ENCODE peak calls at places on chromosomes 1 and 21, in four cellular contexts. X, B, N and R are unnamed samples.

GRCh38 chr1:4268262-4268889 is 368.3 kb upstream of the C1orf174 start:
- DNase-seq in X (no peak), B (no peak), N (no peak), R (no peak)

GRCh38 chr1:111937147-111937725 is 52.2 kb downstream of the KCND3 start:
- DNase-seq in X (no peak), B (no peak), N (no peak), R (no peak)

GRCh38 chr1:25609921-25610320 is 6.7 kb upstream of the MAN1C1 start:
- DNase-seq in X (no peak), B (no peak), N (no peak), R (no peak)

GRCh38 chr1:240611619-240612490 is at the start of gene GREM2:
- DNase-seq in X (peak; percentile 40), B (peak; percentile 97), N (peak; percentile 21), R (peak; percentile 96)

GRCh38 chr1:246513619-246514343 is 6.7 kb upstream of the SMYD3 start:
- DNase-seq in X (no peak), B (no peak), N (no peak), R (no peak)

GRCh38 chr1:213994888-213995287 is 7.1 kb downstream of the PROX1 start:
- DNase-seq in X (no peak), B (no peak), N (no peak), R (no peak)

GRCh38 chr1:112359961-112360767 is 35.9 kb upstream of the CTTNBP2NL start:
- DNase-seq in X (no peak), B (peak; percentile 75), N (peak; percentile 75), R (peak; percentile 67)

GRCh38 chr1:43545686-43546387 is 15.2 kb downstream of the PTPRF start:
- DNase-seq in X (peak; percentile 41), B (no peak), N (peak; percentile 55), R (no peak)

GRCh38 chr1:233406339-233406960 is 78.9 kb downstream of the MAP3K21 start:
- DNase-seq in X (no peak), B (peak; percentile 20), N (no peak), R (no peak)

GRCh38 chr1:38817958-38818705 is 41.4 kb downstream of the RRAGC start:
- DNase-seq in X (no peak), B (no peak), N (peak; percentile 36), R (no peak)

GRCh38 chr1:100340494-100340893 is 11.8 kb upstream of the CDC14A start:
- DNase-seq in X (no peak), B (no peak), N (no peak), R (no peak)

GRCh38 chr1:54283997-54284385 is 84.0 kb downstream of the MRPL37 start:
- DNase-seq in X (no peak), B (no peak), N (no peak), R (no peak)

GRCh38 chr21:38733973-38734546 is 71.7 kb upstream of the ETS2 start:
- DNase-seq in X (peak; percentile 84), B (peak; percentile 66), N (peak; percentile 87), R (no peak)

GRCh38 chr1:17982197-17982596 is 125.4 kb upstream of the IGSF21 start:
- DNase-seq in X (no peak), B (no peak), N (no peak), R (no peak)

GRCh38 chr1:119966020-119966419 is 69.7 kb upstream of the ADAM30 start:
- DNase-seq in X (no peak), B (peak; percentile 82), N (no peak), R (peak; percentile 38)

GRCh38 chr1:61481313-61481712 is 243.6 kb downstream of the TM2D1 start:
- DNase-seq in X (peak; percentile 94), B (no peak), N (no peak), R (no peak)

GRCh38 chr1:206864939-206865671 is at the start of gene IL20:
- DNase-seq in X (peak; percentile 98), B (peak; percentile 45), N (peak; percentile 84), R (peak; percentile 50)

GRCh38 chr1:193558491-193559028 is 372.1 kb upstream of the B3GALT2 start:
- DNase-seq in X (peak; percentile 66), B (peak; percentile 91), N (no peak), R (no peak)

GRCh38 chr1:167617100-167617949 is 12.7 kb upstream of the RCSD1 start:
- DNase-seq in X (no peak), B (peak; percentile 66), N (peak; percentile 30), R (no peak)

GRCh38 chr1:94596260-94596659 is 54.7 kb upstream of the F3 start:
- DNase-seq in X (no peak), B (no peak), N (no peak), R (no peak)

GRCh38 chr1:212290608-212291007 is 5.4 kb downstream of the PPP2R5A start:
- DNase-seq in X (peak; percentile 69), B (peak; percentile 40), N (no peak), R (no peak)

GRCh38 chr1:214303538-214303937 is 22.6 kb downstream of the SMYD2 start:
- DNase-seq in X (no peak), B (peak; percentile 66), N (no peak), R (no peak)

GRCh38 chr1:205071801-205072200 is 12.5 kb downstream of the TMEM81 start:
- DNase-seq in X (no peak), B (no peak), N (no peak), R (no peak)

GRCh38 chr1:162973381-162973795 is 95.8 kb upstream of the RGS4 start:
- DNase-seq in X (peak; percentile 56), B (peak; percentile 96), N (no peak), R (peak; percentile 90)

GRCh38 chr1:154353460-154353904 is 28.2 kb downstream of the ATP8B2 start:
- DNase-seq in X (peak; percentile 58), B (peak; percentile 42), N (no peak), R (no peak)

GRCh38 chr1:101587749-101588148 is 350.9 kb downstream of the S1PR1 start:
- DNase-seq in X (no peak), B (peak; percentile 66), N (peak; percentile 17), R (no peak)

GRCh38 chr1:201539561-201540404 is 856 bp downstream of the NAV1 start:
- DNase-seq in X (peak; percentile 33), B (peak; percentile 77), N (peak; percentile 71), R (no peak)

GRCh38 chr1:31704261-31705079 is 653 bp upstream of the COL16A1 start:
- DNase-seq in X (peak; percentile 37), B (peak; percentile 78), N (peak; percentile 34), R (no peak)

GRCh38 chr1:39788758-39789570 is at the start of gene BMP8B:
- DNase-seq in X (peak; percentile 75), B (no peak), N (peak; percentile 55), R (no peak)

GRCh38 chr1:1060281-1061000 is 13.7 kb downstream of the RNF223 start:
- DNase-seq in X (no peak), B (no peak), N (no peak), R (no peak)

GRCh38 chr1:41515131-41515678 is 30.7 kb upstream of the EDN2 start:
- DNase-seq in X (peak; percentile 96), B (no peak), N (no peak), R (no peak)

GRCh38 chr1:64948905-64949833 is 17.2 kb downstream of the JAK1 start:
- DNase-seq in X (peak; percentile 59), B (no peak), N (no peak), R (no peak)

GRCh38 chr1:213570487-213570886 is 417.3 kb upstream of the PROX1 start:
- DNase-seq in X (no peak), B (no peak), N (no peak), R (no peak)

GRCh38 chr1:98749152-98749756 is 87.7 kb downstream of the SNX7 start:
- DNase-seq in X (peak; percentile 65), B (peak; percentile 7), N (no peak), R (no peak)
- TF ChIP-seq CTCF in X (peak; percentile 73), B (peak; percentile 52), N (peak; percentile 35), R (peak; percentile 27)

DNA sequence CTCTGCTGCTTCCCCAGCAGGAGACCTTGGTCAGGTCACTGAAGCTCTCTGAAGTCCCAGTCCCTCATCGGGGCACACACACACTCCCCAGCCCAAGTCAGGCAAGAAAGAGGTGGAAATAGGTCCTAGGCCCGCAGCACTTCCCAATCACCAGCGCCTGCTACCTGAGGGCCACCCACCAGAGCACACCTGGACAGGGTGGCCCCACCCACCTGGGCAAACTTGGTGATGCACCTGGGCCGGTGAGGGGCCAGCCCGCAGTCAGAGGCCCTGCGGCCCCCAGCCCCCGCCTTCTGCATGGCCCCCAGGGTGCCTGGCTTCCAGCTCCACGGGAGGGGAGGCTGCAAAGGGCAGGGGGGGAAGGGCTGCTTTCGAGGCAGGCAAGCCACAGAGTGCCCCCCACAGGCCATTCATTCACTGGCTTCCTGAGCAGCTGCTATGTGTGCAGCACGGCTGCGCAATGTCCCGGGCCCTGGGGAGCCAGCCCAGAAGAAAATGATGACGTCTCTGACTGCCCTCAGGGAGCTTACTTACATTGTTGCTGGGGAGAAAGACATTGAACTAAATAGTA is 4.7 kb downstream of the SH2D5 start:
- DNase-seq in X (no peak), B (no peak), N (no peak), R (no peak)
- TF ChIP-seq CTCF in X (peak; percentile 37), B (peak; percentile 14), N (no peak), R (no peak)

GRCh38 chr1:209326876-209327275 is 256.6 kb upstream of the CAMK1G start:
- DNase-seq in X (no peak), B (peak; percentile 11), N (no peak), R (no peak)

GRCh38 chr1:209323743-209324142 is 259.8 kb upstream of the CAMK1G start:
- DNase-seq in X (peak; percentile 80), B (no peak), N (no peak), R (no peak)

GRCh38 chr1:209326096-209326495 is 257.4 kb upstream of the CAMK1G start:
- DNase-seq in X (no peak), B (no peak), N (no peak), R (no peak)

GRCh38 chr1:209325492-209325891 is 258.0 kb upstream of the CAMK1G start:
- DNase-seq in X (peak; percentile 83), B (no peak), N (no peak), R (no peak)

GRCh38 chr1:209328178-209328577 is 255.3 kb upstream of the CAMK1G start:
- DNase-seq in X (no peak), B (no peak), N (no peak), R (no peak)
- TF ChIP-seq CTCF in X (no peak), B (no peak), N (no peak), R (no peak)

DNA sequence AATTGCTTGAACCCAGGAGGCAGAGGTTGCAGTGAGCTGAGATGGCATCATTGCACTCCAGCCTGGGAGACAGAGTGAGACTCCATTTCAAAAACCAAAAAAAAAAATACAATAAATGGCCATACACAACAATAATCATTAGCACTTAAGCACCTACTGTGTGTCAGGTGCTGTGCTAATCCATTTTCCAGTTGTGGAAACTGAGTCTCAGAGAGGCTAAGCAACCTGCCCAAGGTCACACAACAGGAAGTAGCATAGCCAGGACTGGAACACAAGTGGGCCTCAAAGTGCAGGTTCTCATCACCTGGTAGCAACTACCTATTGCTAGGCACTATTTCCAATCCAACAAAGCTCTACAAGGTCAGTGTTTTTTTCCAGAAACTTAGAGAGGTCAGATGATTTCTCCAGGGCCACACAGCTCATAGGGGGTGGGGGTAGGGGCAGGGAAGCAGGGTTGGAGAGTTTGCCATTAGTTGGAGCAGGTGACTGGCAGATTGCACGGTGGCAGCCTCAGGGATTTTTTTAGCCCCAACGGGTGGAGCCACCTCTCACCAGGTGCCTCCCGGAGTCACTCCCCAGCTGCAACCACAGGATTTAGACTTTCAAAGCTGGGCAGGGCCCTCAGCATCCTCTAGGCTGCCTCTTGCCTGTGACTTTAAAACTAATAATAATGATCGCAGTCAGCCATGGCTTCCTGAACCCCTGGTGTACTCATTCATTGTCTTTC is 52.5 kb upstream of the ID3 start:
- DNase-seq in X (no peak), B (no peak), N (no peak), R (no peak)
- TF ChIP-seq CTCF in X (no peak), B (no peak), N (no peak), R (no peak)